ENCODE peak calls at places on chromosomes 16 and 17, in four cellular contexts. B, P, G and N are unnamed samples.

GRCh38 chr17:45092932-45093430 is 31.9 kb downstream of the NMT1 start:
- DNase-seq in B (peak; percentile 94), P (no peak), G (peak; percentile 97), N (no peak)

GRCh38 chr17:7133424-7133823 is 18.8 kb upstream of the ASGR2 start:
- DNase-seq in G (peak; percentile 65), P (peak; percentile 63), B (peak; percentile 38), N (no peak)

GRCh38 chr17:38465420-38466345 is 37.4 kb downstream of the ARHGAP23 start:
- DNase-seq in B (peak; percentile 58), G (peak; percentile 91), P (no peak), N (no peak)

GRCh38 chr17:14312522-14312921 is 11.6 kb downstream of the HS3ST3B1 start:
- DNase-seq in B (no peak), P (no peak), G (no peak), N (no peak)

GRCh38 chr17:50432125-50432762 is 6.2 kb downstream of the ACSF2 start:
- DNase-seq in P (no peak), G (no peak), B (no peak), N (no peak)

GRCh38 chr16:66199189-66199588 is 167.3 kb upstream of the CDH5 start:
- DNase-seq in G (no peak), B (no peak), P (no peak), N (no peak)

GRCh38 chr16:50996166-50996565 is 154.9 kb downstream of the SALL1 start:
- DNase-seq in G (no peak), P (no peak), B (no peak), N (no peak)

GRCh38 chr17:72336026-72336803 is 215.4 kb downstream of the SOX9 start:
- DNase-seq in G (no peak), P (peak; percentile 17), B (no peak), N (no peak)

GRCh38 chr16:76277099-76278030 is at the start of gene CNTNAP4:
- DNase-seq in P (peak; percentile 29), B (no peak), G (peak; percentile 57), N (no peak)

GRCh38 chr17:41812176-41813038 is at the start of gene FKBP10:
- DNase-seq in B (peak; percentile 88), P (peak; percentile 90), G (peak; percentile 71), N (peak; percentile 96)

GRCh38 chr16:69779724-69780123 is 17.6 kb downstream of the WWP2 start:
- DNase-seq in B (no peak), G (no peak), P (no peak), N (no peak)

GRCh38 chr17:65559802-65560627 is 1.4 kb downstream of the AXIN2 start:
- DNase-seq in B (no peak), G (no peak), P (peak; percentile 58), N (peak; percentile 87)

GRCh38 chr16:30104492-30104891 is 8.5 kb upstream of the YPEL3 start:
- DNase-seq in B (no peak), P (no peak), G (no peak), N (no peak)

GRCh38 chr16:81873843-81874752 is 95.0 kb downstream of the PLCG2 start:
- DNase-seq in G (peak; percentile 84), P (peak; percentile 77), B (peak; percentile 59), N (no peak)

GRCh38 chr16:54407596-54407995 is 121.0 kb upstream of the IRX3 start:
- DNase-seq in G (no peak), B (no peak), P (no peak), N (no peak)

GRCh38 chr16:67384778-67385510 is 8.4 kb downstream of the TPPP3 start:
- DNase-seq in B (no peak), G (peak; percentile 23), P (no peak), N (no peak)

GRCh38 chr17:44444735-44445105 is 55.3 kb upstream of the ITGA2B start:
- DNase-seq in G (no peak), P (no peak), B (peak; percentile 65), N (no peak)

GRCh38 chr17:48258317-48258716 is 150.8 kb downstream of the SNX11 start:
- DNase-seq in G (no peak), B (no peak), P (no peak), N (no peak)

GRCh38 chr17:79777166-79777843 is 643 bp upstream of the CBX2 start:
- DNase-seq in B (peak; percentile 73), P (peak; percentile 78), G (no peak), N (peak; percentile 49)

GRCh38 chr17:79779088-79779529 is 1.2 kb downstream of the CBX2 start:
- DNase-seq in G (no peak), P (no peak), B (no peak), N (peak; percentile 71)

GRCh38 chr17:79779661-79780365 is 1.9 kb downstream of the CBX2 start:
- DNase-seq in P (no peak), G (no peak), B (no peak), N (peak; percentile 28)

GRCh38 chr17:79777844-79778503 is at the start of gene CBX2:
- DNase-seq in G (peak; percentile 74), P (peak; percentile 75), B (peak; percentile 75), N (peak; percentile 86)

DNA sequence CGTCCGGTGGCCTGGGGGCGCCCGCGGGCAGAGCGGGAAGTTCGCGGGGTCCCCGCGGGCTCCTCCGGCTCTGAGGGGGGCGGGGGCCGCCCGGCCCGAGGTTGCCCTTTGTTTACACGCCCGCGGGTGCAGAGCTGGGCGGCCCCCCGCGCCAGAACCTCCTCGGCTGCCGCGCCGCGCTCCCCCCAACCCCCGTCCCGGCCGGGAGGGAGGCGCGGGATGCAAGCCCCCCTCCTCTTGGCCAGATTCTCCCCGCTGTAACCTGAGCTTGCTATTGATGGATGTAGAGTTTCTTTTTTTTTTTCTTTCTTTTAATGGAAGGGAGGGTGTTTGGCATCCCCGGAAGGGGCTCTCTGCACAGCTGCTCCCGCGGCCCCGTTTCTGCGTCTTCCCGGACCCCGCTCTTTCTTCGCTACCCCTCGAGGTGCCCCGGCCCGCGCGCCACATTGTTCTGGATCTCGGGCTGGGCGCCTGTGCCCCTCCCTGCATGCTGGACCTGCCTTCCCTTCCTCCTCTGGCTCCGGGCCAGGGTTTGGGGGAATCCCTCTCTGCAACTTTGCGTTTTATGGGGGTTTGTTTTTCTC is 648 bp downstream of the CBX2 start:
- DNase-seq in B (no peak), P (peak; percentile 64), G (no peak), N (peak; percentile 82)
- TF ChIP-seq CTCF in B (peak; percentile 23), P (no peak), G (no peak), N (peak; percentile 15)

GRCh38 chr17:27968206-27968732 is 74.2 kb upstream of the NLK start:
- DNase-seq in P (no peak), G (peak; percentile 84), B (no peak), N (no peak)

GRCh38 chr17:27960183-27960589 is 67.0 kb upstream of the LYRM9 start:
- DNase-seq in B (no peak), P (no peak), G (no peak), N (no peak)

GRCh38 chr17:27970587-27970986 is 71.9 kb upstream of the NLK start:
- DNase-seq in P (no peak), B (no peak), G (no peak), N (no peak)

GRCh38 chr17:27959382-27959709 is 66.2 kb upstream of the LYRM9 start:
- DNase-seq in B (no peak), G (no peak), P (no peak), N (no peak)

DNA sequence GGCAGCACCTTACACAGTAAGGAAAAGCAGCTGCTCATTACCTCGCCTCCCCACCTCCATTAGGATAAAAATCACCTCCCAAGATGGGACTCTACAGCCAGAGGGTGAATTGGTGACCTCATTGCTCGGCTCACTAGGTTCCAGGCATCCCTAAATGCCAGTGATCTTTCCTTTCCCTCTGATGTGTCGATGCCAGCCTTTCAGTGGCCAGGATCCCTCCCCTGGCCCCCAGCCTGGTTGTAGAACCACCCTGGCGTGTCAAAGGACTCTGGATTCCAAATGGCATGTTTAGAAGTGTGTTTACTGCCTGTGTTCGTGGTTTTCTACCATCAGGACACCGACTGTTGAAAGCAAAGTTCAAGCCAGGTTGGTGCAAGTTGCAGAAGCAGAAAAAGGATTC is 72.1 kb upstream of the LYRM9 start:
- DNase-seq in G (no peak), P (no peak), B (no peak), N (no peak)
- TF ChIP-seq CTCF in G (no peak), P (no peak), B (no peak), N (no peak)

GRCh38 chr16:22813946-22814325 is at the start of gene HS3ST2:
- DNase-seq in G (peak; percentile 74), B (no peak), P (peak; percentile 65), N (no peak)
- TF ChIP-seq CTCF in G (peak; percentile 24), B (no peak), P (no peak), N (peak; percentile 51)

GRCh38 chr16:49377196-49377755 is 3.7 kb downstream of the C16orf78 start:
- DNase-seq in P (no peak), G (peak; percentile 5), B (no peak), N (no peak)

GRCh38 chr16:49378816-49379215 is 5.2 kb downstream of the C16orf78 start:
- DNase-seq in G (no peak), P (no peak), B (no peak), N (no peak)

GRCh38 chr16:49378238-49378637 is 4.6 kb downstream of the C16orf78 start:
- DNase-seq in B (no peak), G (no peak), P (no peak), N (no peak)

GRCh38 chr16:49382916-49383315 is 9.3 kb downstream of the C16orf78 start:
- DNase-seq in G (peak; percentile 21), P (peak; percentile 57), B (peak; percentile 22), N (no peak)
- TF ChIP-seq CTCF in G (no peak), P (peak; percentile 35), B (no peak), N (no peak)

DNA sequence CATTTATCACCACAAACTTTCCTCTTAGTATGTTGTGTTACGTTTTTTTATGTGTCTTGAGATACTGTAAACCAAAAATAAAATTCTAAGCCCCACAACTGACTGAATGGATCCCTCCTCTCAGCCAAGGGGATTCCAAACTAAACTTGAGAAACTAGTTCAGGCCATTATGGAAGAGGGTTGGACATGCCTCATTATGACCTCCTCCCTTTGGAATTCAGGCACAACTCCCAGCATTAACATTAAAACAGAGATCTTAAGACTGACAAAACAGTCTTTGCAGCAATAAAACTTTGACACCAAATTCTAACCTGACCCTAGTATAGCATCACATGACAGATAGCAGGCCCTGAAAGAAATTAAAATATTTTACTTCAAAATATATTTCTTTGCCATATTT is 51.1 kb upstream of the SLC47A1 start:
- DNase-seq in B (no peak), P (no peak), G (no peak), N (no peak)
- TF ChIP-seq CTCF in B (no peak), P (no peak), G (no peak), N (no peak)

DNA sequence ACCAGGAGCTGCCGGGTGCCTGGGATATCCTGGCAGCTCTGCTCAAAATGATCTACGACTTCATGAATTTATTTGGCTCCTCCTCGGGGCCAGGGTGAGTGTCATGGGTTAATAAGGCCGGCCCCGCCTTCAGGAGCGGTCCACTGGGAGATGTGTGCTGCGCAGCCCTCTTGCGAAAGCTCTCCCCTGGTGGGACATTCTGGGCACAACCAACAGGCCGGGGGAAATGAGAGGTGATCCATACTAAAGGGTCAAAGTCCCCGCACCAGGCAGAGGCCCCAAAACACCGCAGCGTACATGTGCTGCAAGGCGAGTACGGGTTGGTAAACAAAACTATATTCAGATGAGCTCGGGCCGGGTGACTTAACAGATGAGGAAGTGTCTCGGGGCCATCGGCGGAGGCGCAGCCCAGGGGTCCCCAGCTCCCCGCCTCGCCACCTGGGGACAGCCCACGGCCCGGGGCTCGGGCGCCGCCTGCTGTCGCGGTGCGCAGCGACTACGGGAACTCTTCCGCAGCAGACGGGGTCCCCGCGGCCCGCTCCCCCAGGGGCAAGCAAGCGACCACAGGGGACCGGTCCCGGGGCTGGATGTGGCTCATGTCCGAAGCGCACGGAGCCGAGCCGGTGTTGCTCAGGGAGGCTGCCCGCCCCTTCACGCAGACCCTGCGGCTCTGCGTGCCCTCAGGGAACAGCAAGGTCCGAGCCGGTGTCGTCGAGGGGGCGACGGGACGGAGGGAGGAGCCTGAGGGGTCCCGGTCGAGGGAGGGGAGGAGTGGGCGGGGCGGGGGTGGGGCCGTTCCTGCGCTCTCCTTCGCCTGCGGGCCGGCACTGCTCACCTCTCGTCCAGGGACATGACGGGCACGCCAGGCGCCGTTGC is at the start of gene RAB37:
- DNase-seq in G (peak; percentile 59), P (peak; percentile 70), B (peak; percentile 90), N (peak; percentile 89)
- TF ChIP-seq CTCF in G (peak; percentile 45), P (no peak), B (peak; percentile 63), N (peak; percentile 68)